ENCODE peak calls at places on chromosomes 3 and 15, in nine cellular contexts. P is cerebellar nuclear complex; S is CD14-positive monocyte; Y is cardiac fibroblast; G is left ventricle myocardium inferior; I is activated CD4-positive, alpha-beta memory T cell treated with anti-CD3 and anti-CD28 coated beads for 36 hours; V is AG09319; L is stimulated activated CD8-positive, alpha-beta memory T cell treated with anti-CD3 and anti-CD28 coated beads, Interleukin-2, amount 100 ng/mL, for 48 hours; U is mesothelial cell of epicardium. C is an unnamed sample.

GRCh38 chr3:126525091-126525852 is 1.3 kb downstream of the CHST13 start:
- DNase-seq in P (no peak), S (peak), Y (no peak), G (no peak), I (no peak), V (no peak), L (no peak), U (no peak), C (no peak)

GRCh38 chr3:194577985-194578905 is 55.0 kb downstream of the TMEM44 start:
- DNase-seq in P (no peak), S (peak), Y (peak), G (no peak), I (peak), V (peak), L (peak), U (no peak), C (peak)

GRCh38 chr3:128799650-128800049 is 73.7 kb downstream of the RAB7A start:
- DNase-seq in P (no peak), S (no peak), Y (no peak), G (no peak), I (no peak), V (no peak), L (no peak), U (no peak), C (no peak)

GRCh38 chr3:64685800-64686445 is 1.9 kb downstream of the ADAMTS9 start:
- DNase-seq in P (no peak), S (no peak), Y (peak), G (peak), I (no peak), V (peak), L (no peak), U (peak), C (no peak)

GRCh38 chr3:24344784-24345439 is 149.7 kb downstream of the THRB start:
- DNase-seq in P (no peak), S (no peak), Y (peak), G (no peak), I (no peak), V (no peak), L (no peak), U (no peak), C (no peak)

GRCh38 chr3:193732391-193732790 is 139.4 kb downstream of the OPA1 start:
- DNase-seq in P (no peak), S (no peak), Y (peak), G (no peak), I (no peak), V (peak), L (no peak), U (no peak), C (no peak)

GRCh38 chr3:156605686-156606605 is 51.0 kb upstream of the SSR3 start:
- DNase-seq in P (no peak), S (no peak), Y (peak), G (peak), I (no peak), V (no peak), L (no peak), U (no peak), C (no peak)

GRCh38 chr3:165457096-165457495 is 260.9 kb upstream of the SLITRK3 start:
- DNase-seq in P (no peak), S (no peak), Y (no peak), G (no peak), I (no peak), V (no peak), L (no peak), U (no peak), C (no peak)

GRCh38 chr15:94041731-94042130 is 189.6 kb upstream of the MCTP2 start:
- DNase-seq in P (no peak), S (no peak), Y (no peak), G (no peak), I (no peak), V (no peak), L (no peak), U (no peak), C (no peak)

GRCh38 chr3:32817195-32817560 is 619 bp upstream of the TRIM71 start:
- DNase-seq in P (no peak), S (no peak), Y (no peak), G (no peak), I (no peak), V (no peak), L (no peak), U (peak), C (no peak)

GRCh38 chr3:161700998-161701397 is 204.4 kb downstream of the OTOL1 start:
- DNase-seq in P (no peak), S (no peak), Y (no peak), G (no peak), I (no peak), V (no peak), L (no peak), U (no peak), C (no peak)